ENCODE peak calls at places on chromosomes 3 and 15, in ten cellular contexts. U is bronchial epithelial cell, G is HFF-Myc, T is B cell, O is natural killer cell, Q is Peyer's patch, R is brain microvascular endothelial cell, J is PC-9, E is endothelial cell, Y is Calu3. F is an unnamed sample.

GRCh38 chr15:25894371-25894902 is 31.3 kb upstream of the ATP10A start:
- DNase-seq in Q (no peak), R (no peak), E (no peak), O (no peak), U (peak), G (no peak), T (no peak), Y (no peak), J (no peak), F (no peak)

GRCh38 chr3:27467545-27467944 is 16.6 kb downstream of the SLC4A7 start:
- DNase-seq in U (peak), O (no peak), J (no peak), T (peak), E (no peak), Q (no peak), R (no peak), Y (no peak), G (peak), F (no peak)

GRCh38 chr15:91515188-91515754 is 338.2 kb upstream of the SLCO3A1 start:
- DNase-seq in R (peak), Y (peak), Q (no peak), T (no peak), U (peak), G (no peak), J (peak), O (no peak), E (no peak), F (no peak)

GRCh38 chr15:63915888-63916731 is 82.4 kb upstream of the HERC1 start:
- DNase-seq in O (no peak), R (no peak), J (no peak), G (no peak), E (peak), Y (peak), T (no peak), Q (no peak), U (peak), F (no peak)

GRCh38 chr3:186143280-186143679 is 34.4 kb upstream of the ETV5 start:
- DNase-seq in U (no peak), J (no peak), G (no peak), E (no peak), Q (no peak), R (no peak), T (no peak), Y (no peak), O (no peak), F (no peak)

GRCh38 chr3:114127517-114127916 is 51.3 kb downstream of the DRD3 start:
- DNase-seq in T (no peak), U (no peak), E (no peak), Q (no peak), O (no peak), G (no peak), Y (no peak), J (no peak), R (no peak), F (no peak)

GRCh38 chr15:88940110-88940675 is 27.0 kb upstream of the MFGE8 start:
- DNase-seq in G (no peak), T (no peak), R (no peak), E (no peak), J (no peak), Q (no peak), Y (no peak), U (no peak), O (no peak), F (no peak)

GRCh38 chr3:51337666-51338065 is 47.4 kb upstream of the MANF start:
- DNase-seq in R (no peak), U (no peak), Q (no peak), Y (no peak), G (no peak), T (no peak), J (no peak), O (no peak), E (no peak), F (no peak)

GRCh38 chr3:99817047-99817436 is 620 bp upstream of the CMSS1 start:
- DNase-seq in Y (peak), J (peak), E (peak), Q (peak), G (no peak), R (no peak), O (no peak), T (no peak), U (no peak), F (no peak)

GRCh38 chr3:80697291-80697690 is 929.5 kb upstream of the ROBO1 start:
- DNase-seq in T (no peak), R (no peak), O (no peak), U (no peak), E (no peak), Y (no peak), J (no peak), G (no peak), Q (no peak), F (no peak)

GRCh38 chr3:181729071-181729915 is 17.6 kb downstream of the SOX2 start:
- DNase-seq in Y (no peak), U (no peak), J (no peak), Q (no peak), O (no peak), T (no peak), G (no peak), E (no peak), R (no peak), F (no peak)

GRCh38 chr15:96274698-96275097 is 55.8 kb upstream of the NR2F2 start:
- DNase-seq in Y (no peak), Q (no peak), R (no peak), T (no peak), J (no peak), E (no peak), O (no peak), G (no peak), U (peak), F (no peak)

GRCh38 chr15:60326824-60327654 is 70.7 kb downstream of the ANXA2 start:
- DNase-seq in Q (no peak), G (peak), O (no peak), R (peak), Y (peak), J (peak), U (peak), E (peak), T (peak), F (no peak)

GRCh38 chr15:63378946-63379345 is 2.7 kb downstream of the CA12 start:
- DNase-seq in G (no peak), J (no peak), T (no peak), E (no peak), U (no peak), R (no peak), Y (no peak), O (no peak), Q (no peak), F (no peak)

GRCh38 chr15:76203766-76204557 is 107.3 kb downstream of the ETFA start:
- DNase-seq in O (no peak), G (no peak), R (no peak), T (no peak), E (no peak), U (no peak), J (no peak), Q (no peak), Y (no peak), F (no peak)

GRCh38 chr3:4736284-4736861 is 242.9 kb upstream of the BHLHE40 start:
- DNase-seq in Q (no peak), U (peak), E (no peak), J (peak), R (no peak), O (no peak), Y (peak), T (no peak), G (no peak), F (no peak)

GRCh38 chr15:68808091-68808490 is 12.6 kb downstream of the ANP32A start:
- DNase-seq in G (no peak), Y (no peak), T (no peak), R (no peak), E (no peak), O (no peak), U (no peak), J (no peak), Q (no peak), F (no peak)

GRCh38 chr3:166052440-166052839 is 215.2 kb upstream of the BCHE start:
- DNase-seq in R (no peak), O (no peak), G (no peak), J (no peak), U (no peak), T (no peak), Q (no peak), Y (no peak), E (no peak), F (no peak)

GRCh38 chr3:97885931-97886824 is 64.4 kb downstream of the CRYBG3 start:
- DNase-seq in Y (no peak), U (no peak), O (no peak), G (no peak), R (no peak), Q (no peak), J (no peak), T (no peak), E (no peak), F (no peak)

DNA sequence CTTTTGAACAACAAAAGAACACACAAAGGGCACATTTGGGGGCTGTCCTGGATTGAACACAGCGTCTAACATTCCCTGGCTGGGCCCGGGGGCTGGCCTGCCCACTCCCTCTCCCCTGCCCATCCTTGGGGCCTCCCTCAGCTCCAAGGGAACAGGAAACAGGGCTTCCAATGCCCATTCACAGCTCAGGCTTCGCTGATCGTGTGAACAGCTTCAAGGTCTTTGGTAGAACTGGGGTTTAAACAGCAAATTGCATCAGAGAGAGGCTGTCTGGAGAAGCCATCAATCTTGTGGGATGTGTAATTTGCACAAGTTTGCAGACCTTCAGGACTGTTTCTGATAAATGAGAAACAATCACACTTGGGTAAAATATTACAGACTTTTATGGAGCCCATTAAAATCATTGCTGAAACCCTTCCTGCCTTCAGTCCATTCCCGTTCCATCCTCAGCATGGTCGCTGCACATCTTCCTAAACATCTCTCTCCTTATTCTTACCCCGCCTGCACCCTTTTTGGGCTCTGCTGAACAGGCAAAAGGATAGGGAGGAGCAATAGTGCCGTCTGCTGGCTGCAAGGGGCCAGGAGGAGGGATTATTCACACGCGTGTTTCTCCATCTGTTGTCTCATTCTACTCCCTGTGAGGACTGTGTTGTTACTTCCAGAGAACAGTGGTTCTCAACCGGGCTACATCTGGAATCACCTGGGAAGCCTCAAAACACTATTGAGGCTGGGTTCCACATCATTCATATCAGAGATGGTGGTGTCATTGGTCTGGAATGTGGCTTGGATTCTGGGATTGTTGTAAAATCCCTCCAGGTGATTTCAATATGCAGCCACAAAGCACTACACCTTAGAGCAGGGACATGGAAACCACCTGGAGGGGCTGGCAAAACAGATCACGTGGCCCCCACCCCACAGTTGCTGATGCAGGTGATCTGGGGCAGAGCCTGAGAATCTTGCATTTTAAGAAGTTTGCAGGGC is 116.3 kb downstream of the CLSTN2 start:
- DNase-seq in O (no peak), T (no peak), J (no peak), Q (no peak), E (no peak), R (no peak), U (peak), G (no peak), Y (no peak), F (no peak)
- TF ChIP-seq CTCF in O (no peak), T (no peak), J (no peak), Q (no peak), E (no peak), R (peak), U (peak), G (peak), Y (no peak), F (no peak)

GRCh38 chr3:187955076-187955952 is 198.6 kb upstream of the LPP start:
- DNase-seq in R (peak), Q (no peak), Y (no peak), O (no peak), T (no peak), G (no peak), E (no peak), U (peak), J (peak), F (no peak)

GRCh38 chr3:187951452-187952190 is 202.3 kb upstream of the LPP start:
- DNase-seq in G (no peak), J (no peak), E (no peak), T (no peak), Q (no peak), O (peak), R (no peak), Y (no peak), U (no peak), F (no peak)

GRCh38 chr3:187950671-187951070 is 203.3 kb upstream of the LPP start:
- DNase-seq in T (no peak), R (no peak), Y (no peak), J (no peak), Q (no peak), G (no peak), O (no peak), U (no peak), E (no peak), F (no peak)

GRCh38 chr3:187954486-187955075 is 199.4 kb upstream of the LPP start:
- DNase-seq in Q (no peak), T (no peak), G (no peak), E (no peak), J (no peak), Y (no peak), R (peak), U (no peak), O (no peak), F (no peak)

GRCh38 chr3:187952849-187953248 is 201.1 kb upstream of the LPP start:
- DNase-seq in G (no peak), T (no peak), U (peak), J (peak), O (no peak), R (no peak), E (no peak), Q (no peak), Y (no peak), F (no peak)
- TF ChIP-seq CTCF in G (no peak), T (no peak), U (no peak), J (peak), O (no peak), R (no peak), E (no peak), Q (no peak), Y (no peak), F (no peak)

DNA sequence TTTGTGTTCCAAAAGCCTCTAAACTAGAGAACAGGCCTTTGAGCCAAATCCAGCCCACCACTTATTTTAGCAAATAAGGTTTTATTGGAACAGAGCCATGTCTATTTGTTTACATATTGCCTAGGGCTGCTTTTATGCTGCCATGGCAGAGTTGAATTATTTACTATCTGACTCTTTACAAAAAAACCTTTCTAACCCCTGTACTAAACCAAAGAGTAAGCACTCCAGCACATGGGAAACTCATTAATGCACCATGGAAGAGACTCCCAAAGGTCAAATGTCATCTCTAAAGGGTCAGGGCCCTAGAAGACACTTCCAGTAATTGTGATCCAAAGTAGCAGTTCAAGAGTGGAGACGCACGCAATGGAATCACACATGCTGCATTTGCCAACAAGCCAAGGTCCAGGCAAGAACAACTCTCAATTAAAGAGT is 22.3 kb downstream of the OSBPL10 start:
- DNase-seq in E (no peak), T (no peak), Q (no peak), G (no peak), Y (no peak), O (no peak), J (no peak), R (no peak), U (no peak), F (no peak)
- TF ChIP-seq CTCF in E (no peak), T (no peak), Q (no peak), G (no peak), Y (no peak), O (no peak), J (no peak), R (no peak), U (no peak), F (no peak)

DNA sequence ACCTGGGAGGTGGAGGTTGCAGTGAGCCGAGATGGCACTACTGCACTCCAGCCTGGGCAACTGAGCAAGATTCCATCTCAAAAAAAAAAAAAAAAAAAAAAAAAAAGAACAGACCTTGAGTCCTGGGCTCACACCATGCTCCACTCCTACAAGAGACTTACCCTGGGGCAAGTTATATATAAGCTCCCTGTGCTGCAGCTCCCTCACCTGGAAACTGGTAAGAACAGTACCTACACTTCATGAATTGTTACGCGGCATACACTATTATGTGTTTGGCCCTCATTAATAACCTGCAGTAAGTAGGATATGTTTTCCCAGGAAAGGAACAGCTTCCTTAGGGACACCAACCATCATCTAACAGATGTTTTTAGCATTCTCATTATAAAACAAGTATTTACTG is 119.6 kb downstream of the FMN1 start:
- DNase-seq in J (no peak), Q (no peak), O (no peak), T (no peak), G (no peak), R (no peak), U (peak), E (no peak), Y (no peak), F (no peak)
- TF ChIP-seq CTCF in J (no peak), Q (peak), O (no peak), T (no peak), G (no peak), R (no peak), U (peak), E (no peak), Y (no peak), F (no peak)

GRCh38 chr3:20739814-20740213 is 553.8 kb upstream of the SGO1 start:
- DNase-seq in R (no peak), J (no peak), U (no peak), Y (no peak), O (no peak), G (no peak), E (no peak), Q (no peak), T (no peak), F (no peak)
- TF ChIP-seq CTCF in R (no peak), J (no peak), U (no peak), Y (no peak), O (no peak), G (no peak), E (no peak), Q (no peak), T (no peak), F (no peak)

DNA sequence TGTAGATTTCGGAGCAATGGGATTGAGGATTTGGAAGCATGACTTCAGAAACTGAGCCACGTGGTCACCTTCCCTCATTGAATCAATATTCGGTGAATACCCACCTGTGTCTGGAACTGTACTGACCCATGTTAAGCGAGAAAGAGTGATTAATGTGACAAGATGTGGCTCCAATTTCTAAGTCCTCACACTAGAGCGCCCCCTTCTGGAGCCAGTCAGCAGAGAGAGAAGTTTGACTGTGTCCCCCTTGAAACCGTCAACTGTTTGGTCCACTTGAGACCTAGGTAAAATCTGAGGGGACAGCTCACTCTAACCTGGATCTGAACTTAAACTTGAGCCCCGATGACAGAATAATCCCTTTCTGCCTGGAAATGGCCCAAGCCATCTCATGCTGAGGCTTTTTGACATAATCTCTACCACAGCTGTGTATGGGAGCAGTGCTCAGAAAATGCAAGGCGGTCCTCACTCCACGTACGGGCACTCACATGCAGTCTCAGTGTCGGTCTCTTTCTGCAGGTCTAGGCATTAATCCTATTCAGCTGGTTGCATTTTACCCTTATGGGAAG is 47.8 kb upstream of the LIMD1 start:
- DNase-seq in E (no peak), J (no peak), Y (no peak), R (no peak), G (no peak), U (no peak), T (no peak), O (no peak), Q (no peak), F (no peak)
- TF ChIP-seq CTCF in E (peak), J (peak), Y (no peak), R (peak), G (peak), U (peak), T (peak), O (no peak), Q (no peak), F (no peak)